ENCODE peak calls at places on chromosomes 5 and 9, in nine cellular contexts. J, E, G, P, D, O, Y, Q and H are unnamed samples.

GRCh38 chr5:17037751-17038150 is 101.7 kb upstream of the MYO10 start:
- DNase-seq in Y (no peak), D (no peak), O (no peak), J (no peak), Q (no peak), E (peak), P (no peak), G (no peak), H (no peak)

GRCh38 chr5:123365163-123365562 is 58.0 kb downstream of the CEP120 start:
- DNase-seq in J (no peak), D (no peak), O (no peak), G (no peak), Y (no peak), Q (no peak), P (no peak), E (peak), H (no peak)

GRCh38 chr5:177393206-177393765 is 7.2 kb downstream of the PFN3 start:
- DNase-seq in E (no peak), Q (no peak), J (no peak), D (no peak), Y (no peak), P (no peak), O (no peak), G (no peak), H (no peak)

GRCh38 chr9:6552738-6553121 is 92.8 kb downstream of the GLDC start:
- DNase-seq in D (no peak), Q (no peak), P (no peak), O (no peak), Y (no peak), J (no peak), E (peak), G (no peak), H (no peak)

GRCh38 chr9:134554750-134555655 is 86.6 kb upstream of the COL5A1 start:
- DNase-seq in Y (peak), P (no peak), O (no peak), J (no peak), G (no peak), E (peak), Q (no peak), D (no peak), H (no peak)

GRCh38 chr5:119578937-119579336 is 50.4 kb upstream of the FAM170A start:
- DNase-seq in G (no peak), D (no peak), Y (no peak), O (no peak), P (peak), J (no peak), E (peak), Q (no peak), H (no peak)

GRCh38 chr5:61313960-61314681 is 17.9 kb upstream of the ZSWIM6 start:
- DNase-seq in Y (no peak), G (no peak), E (peak), J (no peak), P (no peak), D (no peak), Q (no peak), O (no peak), H (no peak)

GRCh38 chr9:9615086-9615485 is 997.7 kb downstream of the PTPRD start:
- DNase-seq in O (no peak), Q (no peak), D (no peak), E (no peak), G (no peak), J (no peak), P (no peak), Y (peak), H (peak)

GRCh38 chr9:134732392-134733110 is 90.9 kb downstream of the COL5A1 start:
- DNase-seq in O (no peak), Y (no peak), E (peak), Q (no peak), D (no peak), P (no peak), G (peak), J (peak), H (no peak)

GRCh38 chr9:20511680-20512079 is 110.6 kb downstream of the MLLT3 start:
- DNase-seq in D (no peak), E (no peak), J (no peak), P (no peak), O (no peak), Q (no peak), G (no peak), Y (no peak), H (no peak)

GRCh38 chr9:121725008-121725795 is 73.8 kb downstream of the DAB2IP start:
- DNase-seq in Q (peak), D (no peak), P (no peak), G (peak), E (peak), Y (no peak), O (no peak), J (peak), H (peak)

GRCh38 chr5:80082731-80083114 is 47.6 kb downstream of the THBS4 start:
- DNase-seq in G (peak), E (peak), P (peak), O (no peak), Y (peak), Q (peak), D (no peak), J (peak), H (peak)

GRCh38 chr5:120464627-120465280 is 654 bp downstream of the PRR16 start:
- DNase-seq in E (peak), D (no peak), G (no peak), J (peak), Y (peak), Q (peak), O (no peak), P (no peak), H (peak)

GRCh38 chr9:132235894-132236661 is 74.2 kb downstream of the NTNG2 start:
- DNase-seq in J (peak), Q (peak), P (peak), E (peak), Y (peak), O (no peak), G (peak), D (no peak), H (peak)

GRCh38 chr5:135977375-135977928 is 22.7 kb upstream of the LECT2 start:
- DNase-seq in E (peak), Y (peak), G (no peak), D (no peak), Q (peak), O (no peak), P (peak), J (no peak), H (peak)

GRCh38 chr9:103804077-103804735 is 289.9 kb upstream of the SMC2 start:
- DNase-seq in G (no peak), J (no peak), Y (no peak), D (no peak), Q (no peak), O (no peak), P (peak), E (no peak), H (no peak)

GRCh38 chr9:27261517-27262211 is 35.3 kb downstream of the EQTN start:
- DNase-seq in E (peak), Q (no peak), Y (no peak), O (no peak), P (no peak), G (no peak), D (no peak), J (no peak), H (peak)

GRCh38 chr9:90929616-90930015 is 128.0 kb downstream of the SYK start:
- DNase-seq in Q (no peak), J (no peak), G (no peak), D (no peak), Y (no peak), E (no peak), O (no peak), P (no peak), H (no peak)

GRCh38 chr5:77394064-77394716 is 97.9 kb downstream of the WDR41 start:
- DNase-seq in E (no peak), Y (no peak), G (no peak), O (no peak), Q (no peak), D (no peak), P (no peak), J (no peak), H (no peak)

GRCh38 chr5:59874675-59875074 is 18.9 kb downstream of the PDE4D start:
- DNase-seq in O (no peak), Q (no peak), D (no peak), G (no peak), E (peak), J (no peak), P (no peak), Y (no peak), H (no peak)

GRCh38 chr5:106699198-106699597 is 971.5 kb downstream of the EFNA5 start:
- DNase-seq in G (no peak), E (no peak), P (no peak), J (no peak), O (no peak), Q (no peak), Y (no peak), D (no peak), H (no peak)

GRCh38 chr9:121156263-121156731 is 45.4 kb downstream of the RAB14 start:
- DNase-seq in Y (no peak), O (no peak), G (no peak), D (no peak), P (no peak), E (peak), Q (no peak), J (no peak), H (no peak)

GRCh38 chr5:113093561-113093960 is 117.0 kb downstream of the DCP2 start:
- DNase-seq in O (no peak), G (no peak), J (no peak), D (no peak), Y (no peak), Q (no peak), E (no peak), P (no peak), H (no peak)

GRCh38 chr5:102312586-102312985 is 16.5 kb upstream of the SLCO4C1 start:
- DNase-seq in D (no peak), P (no peak), E (no peak), Q (no peak), G (no peak), O (no peak), Y (no peak), J (no peak), H (no peak)

GRCh38 chr9:122015165-122015821 is 77.8 kb downstream of the TTLL11 start:
- DNase-seq in O (no peak), E (no peak), G (no peak), J (no peak), D (no peak), Y (no peak), P (no peak), Q (no peak), H (no peak)

GRCh38 chr5:143302344-143302743 is 101.1 kb downstream of the NR3C1 start:
- DNase-seq in O (no peak), G (no peak), Q (no peak), J (no peak), E (no peak), D (no peak), Y (no peak), P (no peak), H (no peak)

GRCh38 chr5:126100767-126101166 is 322.4 kb upstream of the GRAMD2B start:
- DNase-seq in Y (no peak), O (no peak), D (no peak), Q (no peak), J (no peak), G (no peak), E (no peak), P (peak), H (no peak)

GRCh38 chr5:23223846-23224245 is 283.6 kb upstream of the PRDM9 start:
- DNase-seq in Y (no peak), J (no peak), E (no peak), G (no peak), D (no peak), P (no peak), Q (no peak), O (no peak), H (no peak)

DNA sequence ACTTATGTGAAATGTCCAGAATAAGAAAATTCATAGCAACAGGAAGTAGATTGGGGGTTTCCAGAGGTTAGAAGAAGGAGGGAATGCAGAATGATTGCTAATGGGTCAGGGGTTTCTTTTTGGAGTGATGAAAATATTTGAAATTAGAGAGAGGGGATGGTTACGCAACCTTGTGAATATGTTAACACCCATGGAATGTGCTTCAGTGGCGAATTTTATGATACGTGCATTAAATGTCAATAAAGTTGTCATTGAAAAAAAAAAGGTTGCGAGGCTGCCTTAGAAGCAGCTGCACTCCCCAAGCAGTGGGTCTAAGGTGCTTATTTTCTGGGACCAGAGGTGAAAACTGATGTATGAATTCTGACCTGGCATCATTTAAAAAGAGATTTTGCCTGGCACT is 64.4 kb upstream of the SUB1 start:
- DNase-seq in J (no peak), Y (no peak), E (peak), P (no peak), Q (no peak), O (no peak), G (no peak), D (no peak), H (no peak)
- H3K4me3 ChIP-seq in J (no peak), Y (no peak), E (no peak), P (no peak), Q (no peak), O (no peak), G (no peak), D (no peak), H (no peak)

GRCh38 chr9:127793093-127793708 is 7.4 kb downstream of the CDK9 start:
- DNase-seq in G (no peak), Y (peak), E (peak), D (no peak), Q (peak), O (no peak), P (no peak), J (no peak), H (no peak)

GRCh38 chr9:127792417-127793031 is 6.7 kb downstream of the CDK9 start:
- DNase-seq in D (no peak), O (no peak), E (no peak), J (no peak), G (no peak), Y (peak), Q (no peak), P (no peak), H (no peak)

GRCh38 chr9:127794001-127794791 is 8.4 kb downstream of the CDK9 start:
- DNase-seq in J (no peak), O (no peak), Y (peak), Q (peak), P (no peak), G (no peak), E (no peak), D (no peak), H (no peak)

GRCh38 chr9:127796899-127797370 is 5.7 kb upstream of the FPGS start:
- DNase-seq in E (peak), O (no peak), Y (peak), Q (no peak), D (no peak), G (no peak), J (no peak), P (no peak), H (peak)

DNA sequence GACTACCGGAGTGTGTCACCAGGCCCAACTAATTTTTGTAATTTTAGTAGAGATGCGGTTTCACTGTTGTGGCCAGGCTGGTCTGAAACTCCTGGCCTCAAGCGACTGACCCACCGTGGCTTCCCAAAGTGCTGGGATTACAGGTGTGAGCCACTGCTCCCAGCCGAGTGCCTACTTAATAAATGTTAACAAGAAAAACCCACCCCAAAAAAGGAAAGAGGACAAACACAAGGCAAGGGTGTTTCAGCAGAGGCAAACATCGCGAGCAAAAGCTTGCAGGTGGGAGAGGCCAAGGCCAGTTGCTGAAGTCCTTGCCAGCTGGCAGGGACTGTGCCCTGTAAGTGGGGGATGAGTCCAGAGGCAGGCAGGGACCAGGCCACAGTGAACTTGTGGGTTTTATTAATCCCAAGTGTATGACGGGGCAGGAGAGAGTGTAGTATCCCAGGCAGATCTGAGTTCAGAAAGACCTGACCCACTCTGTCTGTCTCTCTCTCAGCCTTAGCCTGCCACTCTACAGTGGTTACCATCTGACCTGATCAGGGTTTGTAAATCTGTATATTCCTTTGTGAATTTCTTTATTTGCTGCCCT is 6.4 kb upstream of the FPGS start:
- DNase-seq in J (peak), Y (peak), Q (peak), P (no peak), G (no peak), O (no peak), E (peak), D (no peak), H (peak)
- TF ChIP-seq POLR2A in J (no peak), Y (no peak), Q (no peak), P (no peak), G (no peak), O (no peak), E (no peak), D (no peak), H (no peak)

DNA sequence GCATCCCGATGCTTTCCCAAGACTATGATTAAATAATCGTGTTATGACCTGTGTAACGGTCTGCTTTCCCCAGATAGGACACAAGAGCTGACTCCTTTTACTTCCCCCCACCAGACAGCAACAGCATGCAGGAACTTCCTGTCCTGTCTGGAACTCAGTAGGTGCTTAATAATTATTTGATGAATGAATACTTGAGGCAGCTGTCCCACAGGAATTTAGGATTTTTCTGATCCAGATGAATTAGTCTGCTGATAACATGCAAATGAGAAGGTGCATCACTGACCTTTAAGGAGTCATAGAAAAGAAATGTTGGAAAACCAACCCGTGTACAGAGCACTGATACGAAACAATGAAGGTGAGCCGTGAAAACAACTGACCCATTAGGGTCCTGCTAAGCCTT is 12.2 kb downstream of the RNF130 start:
- DNase-seq in Q (no peak), D (no peak), O (no peak), G (no peak), E (no peak), J (no peak), Y (no peak), P (no peak), H (no peak)
- TF ChIP-seq CTCF in Q (no peak), D (no peak), O (no peak), G (no peak), E (no peak), J (no peak), Y (no peak), P (no peak), H (no peak)

DNA sequence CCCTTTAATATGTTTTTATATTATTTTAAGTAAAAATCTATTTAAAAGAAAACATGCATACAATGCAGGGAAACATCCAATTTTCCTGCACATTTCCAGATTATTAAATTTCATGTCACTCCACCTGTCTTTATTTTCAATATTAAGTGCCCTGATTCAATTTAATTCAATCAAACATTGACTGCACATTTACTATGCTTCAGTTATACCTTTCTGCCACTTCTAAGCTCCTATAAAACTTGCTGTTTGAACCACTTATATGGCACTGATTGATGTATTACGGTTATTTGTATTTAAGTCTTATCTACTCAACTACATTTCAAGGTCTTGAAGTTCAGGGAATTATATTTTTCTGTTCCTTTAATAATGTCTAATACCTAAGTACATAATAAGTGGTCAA is 198.0 kb downstream of the CAVIN4 start:
- DNase-seq in E (no peak), J (no peak), Q (no peak), D (no peak), O (no peak), P (no peak), G (no peak), Y (no peak), H (no peak)
- H3K4me3 ChIP-seq in E (no peak), J (no peak), Q (no peak), D (no peak), O (no peak), P (no peak), G (no peak), Y (no peak), H (no peak)